ENCODE peak calls at places on chromosome 5, in five cellular contexts. U is HCT116, R is spleen, J is suprapubic skin, V is HL-60. F is an unnamed sample.

GRCh38 chr5:82359286-82359685 is 81.1 kb upstream of the RPS23 start:
- DNase-seq in U (no peak), R (no peak), J (no peak), V (no peak), F (no peak)

GRCh38 chr5:141101059-141101458 is 786 bp downstream of the PCDHB3 start:
- DNase-seq in J (no peak), U (no peak), V (no peak), R (no peak), F (no peak)

GRCh38 chr5:103234239-103234975 is 24.2 kb upstream of the MACIR start:
- DNase-seq in J (no peak), V (no peak), R (no peak), U (no peak), F (no peak)

GRCh38 chr5:132251220-132251725 is 6.2 kb upstream of the PDLIM4 start:
- DNase-seq in R (peak), J (peak), U (no peak), V (no peak), F (no peak)

GRCh38 chr5:163563880-163564279 is 58.5 kb downstream of the MAT2B start:
- DNase-seq in R (no peak), J (no peak), V (no peak), U (no peak), F (no peak)

GRCh38 chr5:25119654-25120053 is 474.9 kb upstream of the CDH10 start:
- DNase-seq in R (no peak), V (peak), J (no peak), U (no peak), F (no peak)

GRCh38 chr5:52779213-52779612 is 8.5 kb upstream of the ITGA1 start:
- DNase-seq in U (no peak), V (no peak), R (no peak), J (no peak), F (no peak)

GRCh38 chr5:31809037-31809910 is 170.3 kb downstream of the PDZD2 start:
- DNase-seq in V (no peak), U (peak), R (no peak), J (no peak), F (no peak)

GRCh38 chr5:134252671-134253070 is 26.8 kb upstream of the PPP2CA start:
- DNase-seq in J (no peak), R (no peak), U (peak), V (no peak), F (no peak)

GRCh38 chr5:146765089-146765832 is 113.3 kb downstream of the PPP2R2B start:
- DNase-seq in U (no peak), J (no peak), R (no peak), V (no peak), F (no peak)

GRCh38 chr5:89211836-89212235 is 328.9 kb upstream of the MEF2C start:
- DNase-seq in U (no peak), J (no peak), V (no peak), R (no peak), F (no peak)

GRCh38 chr5:71663570-71663969 is 55.5 kb upstream of the CARTPT start:
- DNase-seq in U (peak), J (no peak), R (no peak), V (no peak), F (no peak)

GRCh38 chr5:1835431-1835830 is 34.2 kb downstream of the NDUFS6 start:
- DNase-seq in R (peak), J (no peak), U (no peak), V (no peak), F (no peak)

GRCh38 chr5:89282038-89282831 is 399.3 kb upstream of the MEF2C start:
- DNase-seq in V (no peak), J (no peak), R (no peak), U (no peak), F (no peak)

GRCh38 chr5:31935702-31936347 is 238.3 kb downstream of the GOLPH3 start:
- DNase-seq in R (no peak), V (no peak), J (peak), U (no peak), F (no peak)

GRCh38 chr5:135842737-135843136 is 8.3 kb downstream of the SLC25A48 start:
- DNase-seq in U (no peak), R (no peak), J (no peak), V (no peak), F (no peak)

GRCh38 chr5:137453476-137454080 is 45.5 kb downstream of the SPOCK1 start:
- DNase-seq in U (peak), R (no peak), V (no peak), J (no peak), F (no peak)

GRCh38 chr5:31640573-31640972 is 1.6 kb downstream of the PDZD2 start:
- DNase-seq in R (no peak), J (no peak), V (no peak), U (no peak), F (no peak)

GRCh38 chr5:75052461-75053285 is at the start of gene GCNT4:
- DNase-seq in J (no peak), U (no peak), V (no peak), R (peak), F (no peak)

GRCh38 chr5:96734871-96735325 is 72.7 kb downstream of the CAST start:
- DNase-seq in J (no peak), R (no peak), V (no peak), U (no peak), F (no peak)

GRCh38 chr5:147332643-147333042 is 97.8 kb downstream of the STK32A start:
- DNase-seq in U (no peak), V (no peak), J (no peak), R (no peak), F (no peak)

GRCh38 chr5:128216860-128217531 is 133.4 kb downstream of the SLC12A2 start:
- DNase-seq in J (no peak), R (no peak), V (no peak), U (no peak), F (no peak)

GRCh38 chr5:154849791-154850201 is 607 bp downstream of the FAXDC2 start:
- DNase-seq in U (no peak), V (no peak), J (no peak), R (no peak), F (no peak)

GRCh38 chr5:170233358-170233892 is 640 bp downstream of the C5orf58 start:
- DNase-seq in U (no peak), R (no peak), V (no peak), J (no peak), F (no peak)

GRCh38 chr5:16791036-16791705 is 144.9 kb downstream of the MYO10 start:
- DNase-seq in R (no peak), J (no peak), U (peak), V (peak), F (no peak)

GRCh38 chr5:112685929-112686328 is 51.8 kb upstream of the APC start:
- DNase-seq in R (no peak), J (no peak), V (no peak), U (no peak), F (no peak)

GRCh38 chr5:103111458-103111857 is 8.5 kb downstream of the GIN1 start:
- DNase-seq in V (no peak), R (no peak), U (no peak), J (no peak), F (no peak)

GRCh38 chr5:52989781-52990530 is 804 bp downstream of the ITGA2 start:
- DNase-seq in R (peak), V (no peak), U (peak), J (peak), F (no peak)

GRCh38 chr5:371811-372555 is 50.5 kb downstream of the AHRR start:
- DNase-seq in R (peak), V (peak), U (no peak), J (peak), F (peak)

GRCh38 chr5:34854459-34855174 is 15.7 kb downstream of the TTC23L start:
- DNase-seq in J (no peak), R (no peak), U (no peak), V (no peak), F (no peak)

GRCh38 chr5:124599048-124599973 is 147.1 kb downstream of the ZNF608 start:
- DNase-seq in U (no peak), V (no peak), R (no peak), J (no peak), F (no peak)

GRCh38 chr5:62608529-62609511 is 30.2 kb downstream of the LRRC70 start:
- DNase-seq in U (no peak), R (no peak), V (no peak), J (no peak), F (no peak)

GRCh38 chr5:133274597-133274935 is 222.8 kb downstream of the HSPA4 start:
- DNase-seq in J (no peak), U (no peak), R (no peak), V (no peak), F (no peak)

GRCh38 chr5:126624534-126624933 is 23.8 kb downstream of the PHAX start:
- DNase-seq in J (no peak), V (no peak), R (no peak), U (peak), F (no peak)

GRCh38 chr5:77973253-77973609 is 197.1 kb upstream of the TBCA start:
- DNase-seq in J (no peak), R (no peak), U (no peak), V (no peak), F (no peak)

GRCh38 chr5:6759401-6759800 is 46.2 kb downstream of the TENT4A start:
- DNase-seq in J (no peak), U (no peak), R (no peak), V (no peak), F (no peak)

DNA sequence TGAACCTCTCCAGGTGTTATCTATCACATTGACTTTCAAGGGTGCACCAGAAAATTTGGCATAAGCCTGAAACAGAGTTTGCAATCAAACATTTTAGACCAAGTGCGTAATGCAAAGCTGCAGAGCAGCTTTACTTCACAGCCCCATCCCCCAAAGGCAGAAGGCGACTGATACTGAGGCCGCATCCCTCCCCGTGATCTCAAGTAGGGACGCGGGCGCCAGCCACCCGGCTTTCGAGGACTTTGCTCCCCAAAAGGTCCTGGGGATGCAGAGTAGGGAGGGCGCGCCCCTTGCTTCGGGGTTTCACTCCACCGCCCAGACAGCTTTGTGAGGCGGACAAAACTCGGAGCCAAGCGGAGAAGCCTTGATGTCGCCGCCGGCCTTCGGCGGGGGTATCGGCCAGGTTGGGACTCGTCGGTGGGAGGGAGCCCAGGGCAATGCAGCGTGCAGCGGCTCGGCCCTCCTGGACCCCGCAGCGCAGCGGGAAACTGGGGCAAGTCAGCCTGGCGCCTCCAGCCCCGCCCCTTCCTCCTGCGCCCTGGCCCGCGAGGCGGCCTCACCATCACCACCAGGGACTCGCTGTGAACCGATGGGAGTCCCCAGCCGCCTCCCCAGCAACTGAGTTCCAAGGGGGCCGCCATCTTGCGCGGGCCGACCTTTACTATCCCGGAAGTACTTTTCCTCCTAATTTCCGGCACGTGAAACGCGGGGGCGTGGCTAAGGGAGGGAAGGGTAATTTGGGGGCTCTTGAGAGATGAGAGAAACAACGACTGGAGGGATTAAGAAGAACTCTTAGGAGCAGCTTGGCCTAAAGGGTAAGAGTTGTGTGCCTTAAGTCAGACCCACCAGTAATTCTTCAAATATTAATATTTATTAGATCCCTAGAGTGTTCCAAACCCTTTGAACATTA is at the start of gene MTX3:
- DNase-seq in U (peak), R (peak), J (peak), V (no peak), F (no peak)
- H3K27ac ChIP-seq in U (peak), R (peak), J (peak), V (no peak), F (peak)

GRCh38 chr5:181241393-181241975 is 2.2 kb downstream of the RACK1 start:
- DNase-seq in V (no peak), R (no peak), J (no peak), U (no peak), F (no peak)

GRCh38 chr5:181236471-181236870 is 7.2 kb downstream of the RACK1 start:
- DNase-seq in V (no peak), R (no peak), J (no peak), U (no peak), F (no peak)

GRCh38 chr5:181237758-181238385 is 5.8 kb downstream of the RACK1 start:
- DNase-seq in U (no peak), R (no peak), J (no peak), V (no peak), F (no peak)

GRCh38 chr5:181236954-181237641 is 6.6 kb downstream of the RACK1 start:
- DNase-seq in J (no peak), R (no peak), V (no peak), U (no peak), F (no peak)

DNA sequence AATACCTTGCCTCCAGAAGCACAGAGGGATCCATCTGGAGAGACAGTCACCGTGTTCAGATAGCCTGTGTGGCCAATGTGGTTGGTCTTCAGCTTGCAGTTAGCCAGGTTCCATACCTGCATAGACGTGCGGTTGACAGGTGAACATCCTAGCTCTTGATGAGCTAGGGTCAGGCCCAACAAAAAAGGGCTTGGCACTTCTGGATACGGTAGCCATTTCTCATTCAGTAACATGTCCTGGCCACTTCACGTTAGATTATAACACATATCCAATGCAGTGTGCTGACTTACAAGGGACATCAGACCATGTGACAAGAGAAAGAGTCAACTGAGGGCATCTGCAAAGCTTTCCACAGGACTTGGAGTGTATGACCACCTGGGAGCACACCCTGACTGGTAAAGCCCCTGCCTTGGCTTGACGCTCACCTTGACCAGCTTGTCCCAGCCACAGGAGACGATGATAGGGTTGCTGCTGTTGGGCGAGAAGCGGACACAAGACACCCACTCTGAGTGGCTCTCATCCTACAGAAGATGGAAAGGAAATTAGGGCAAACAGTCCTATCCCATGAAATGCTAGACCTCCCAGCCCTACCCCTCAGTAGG is 4.5 kb downstream of the RACK1 start:
- DNase-seq in J (no peak), V (no peak), U (no peak), R (no peak), F (no peak)
- TF ChIP-seq POLR2AphosphoS5 in J (no peak), V (no peak), U (no peak), R (peak), F (no peak)

GRCh38 chr5:38712416-38712815 is 133.4 kb upstream of the OSMR start:
- DNase-seq in V (no peak), U (no peak), J (no peak), R (no peak), F (no peak)
- TF ChIP-seq CTCF in V (no peak), U (no peak), J (no peak), R (no peak), F (no peak)

DNA sequence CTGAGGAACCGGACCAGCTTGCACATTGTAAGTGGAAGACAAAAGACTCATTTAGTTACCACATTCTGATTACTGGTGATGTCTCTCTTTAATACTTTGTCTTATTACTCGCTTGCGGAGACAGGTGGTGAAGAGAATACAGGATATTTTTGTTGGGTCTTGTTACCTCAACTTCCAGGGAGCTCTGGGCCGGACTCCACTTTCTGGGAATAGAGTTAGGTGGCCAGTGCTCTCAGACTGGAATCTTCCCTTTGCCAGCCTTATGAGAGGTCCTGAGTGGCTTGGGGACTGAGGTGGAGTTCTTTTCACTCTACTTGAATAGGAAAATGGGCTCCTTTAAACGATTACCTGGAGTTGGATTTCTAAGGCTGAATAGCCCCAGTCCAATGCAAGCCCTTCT is 33.3 kb upstream of the SPRY4 start:
- DNase-seq in R (no peak), J (no peak), U (no peak), V (no peak), F (no peak)
- H3K27ac ChIP-seq in R (no peak), J (no peak), U (peak), V (no peak), F (no peak)

DNA sequence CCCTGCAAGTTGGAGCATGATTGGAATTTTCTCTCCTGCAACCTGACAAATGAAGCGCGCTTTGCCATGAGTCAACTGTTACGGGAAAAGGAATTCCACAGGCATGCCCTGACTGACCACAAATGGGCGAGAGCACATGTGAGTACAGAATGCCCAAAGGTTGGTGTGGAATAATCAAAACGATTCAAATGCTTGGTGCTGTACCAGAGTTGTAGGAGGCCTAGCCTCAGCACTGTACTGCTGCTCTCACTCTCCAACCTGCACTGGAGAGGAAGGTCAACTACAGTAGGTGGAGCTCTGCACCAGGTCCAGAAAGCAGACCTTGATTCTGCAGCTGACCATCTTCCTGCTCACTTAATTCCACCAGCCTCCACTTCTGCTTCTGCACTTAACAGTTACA is 406.9 kb upstream of the ACTBL2 start:
- DNase-seq in U (peak), J (no peak), R (no peak), V (no peak), F (no peak)
- TF ChIP-seq POLR2AphosphoS5 in U (no peak), J (no peak), R (no peak), V (no peak), F (no peak)

GRCh38 chr5:131067596-131067995 is 97.5 kb downstream of the HINT1 start:
- DNase-seq in U (no peak), V (peak), R (no peak), J (no peak), F (no peak)

GRCh38 chr5:131064669-131065371 is 100.2 kb downstream of the HINT1 start:
- DNase-seq in V (no peak), U (no peak), R (no peak), J (no peak), F (no peak)

GRCh38 chr5:131068893-131069643 is 96.0 kb downstream of the HINT1 start:
- DNase-seq in V (no peak), U (no peak), J (no peak), R (peak), F (no peak)
- TF ChIP-seq CTCF in V (no peak), U (peak), J (no peak), R (no peak), F (no peak)

DNA sequence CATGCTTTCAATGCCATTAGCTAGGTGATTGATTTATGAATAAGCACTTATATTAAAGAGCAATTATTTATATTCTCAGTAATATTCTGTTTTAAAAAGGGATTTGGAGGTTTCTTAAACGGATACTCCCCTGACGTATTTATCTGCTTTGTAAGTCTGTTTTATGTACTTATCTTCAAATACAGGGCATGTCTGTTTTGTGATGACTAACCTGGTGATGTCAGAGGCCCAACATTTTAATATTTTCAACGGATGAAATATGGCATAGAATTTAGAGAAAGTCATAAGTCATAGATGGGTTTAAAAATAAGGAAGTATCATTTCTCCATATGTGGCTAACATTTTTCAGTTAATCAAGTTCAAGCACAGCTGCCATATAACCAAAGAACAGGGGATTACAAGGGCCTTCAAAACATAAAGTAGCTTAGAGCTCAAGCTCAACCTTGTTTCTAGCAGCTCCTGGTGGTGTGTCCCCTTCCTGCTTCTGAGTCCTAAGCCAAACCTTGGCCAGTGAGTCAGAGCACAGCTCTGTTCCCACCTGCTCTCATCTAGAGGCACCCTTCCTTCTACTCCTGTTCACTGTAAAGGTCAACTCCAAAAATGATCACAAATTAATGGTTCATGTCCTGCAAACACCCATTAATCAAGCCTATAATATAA is 131.4 kb downstream of the OXCT1 start:
- DNase-seq in J (no peak), V (no peak), U (no peak), R (no peak), F (no peak)
- H3K27ac ChIP-seq in J (no peak), V (no peak), U (no peak), R (no peak), F (no peak)

GRCh38 chr5:19270153-19270552 is 717.8 kb downstream of the CDH18 start:
- DNase-seq in J (no peak), R (no peak), V (no peak), U (no peak), F (no peak)
- TF ChIP-seq POLR2AphosphoS5 in J (no peak), R (no peak), V (no peak), U (no peak), F (no peak)